ENCODE peak calls at places on chromosomes 12 and 14, in ten cellular contexts. Y is NAMALWA; M is HS-5; Z is GM13976; P is NCI-H1092; D is T follicular helper cell; G is dermis blood vessel endothelial cell; U is stimulated activated CD4-positive, alpha-beta T cell treated with anti-CD3 and anti-CD28 coated beads, Interleukin-2, amount 100 ng/mL, for 48 hours; K is GM06990; V is WERI-Rb-1. T is an unnamed sample.

GRCh38 chr14:98853063-98853729 is 418.8 kb downstream of the BCL11B start:
- DNase-seq in M (no peak), Z (no peak), Y (no peak), U (no peak), P (no peak), D (no peak), V (no peak), G (no peak), K (no peak), T (no peak)

GRCh38 chr14:64572721-64573508 is 23.2 kb downstream of the PPP1R36 start:
- DNase-seq in V (no peak), Z (no peak), G (no peak), M (no peak), K (no peak), Y (no peak), U (no peak), D (no peak), P (no peak), T (no peak)

GRCh38 chr14:68216072-68216471 is 396.5 kb downstream of the RAD51B start:
- DNase-seq in G (no peak), Z (no peak), V (no peak), Y (no peak), K (no peak), P (no peak), U (no peak), D (no peak), M (no peak), T (no peak)

GRCh38 chr14:59262717-59263469 is 74.4 kb downstream of the DAAM1 start:
- DNase-seq in G (peak; percentile 70), U (no peak), V (no peak), Y (no peak), M (no peak), D (no peak), P (peak; percentile 27), Z (no peak), K (no peak), T (no peak)

GRCh38 chr12:117818400-117818799 is 150.4 kb downstream of the KSR2 start:
- DNase-seq in U (no peak), Z (no peak), K (no peak), P (no peak), D (no peak), M (no peak), V (no peak), G (no peak), Y (no peak), T (no peak)

GRCh38 chr14:37650356-37651037 is 55.1 kb downstream of the TTC6 start:
- DNase-seq in V (no peak), M (no peak), Z (no peak), K (no peak), U (no peak), P (no peak), Y (no peak), G (peak; percentile 7), D (no peak), T (no peak)

GRCh38 chr14:102043251-102044025 is 43.4 kb downstream of the HSP90AA1 start:
- DNase-seq in Z (no peak), P (no peak), M (no peak), G (no peak), V (no peak), U (no peak), Y (no peak), K (no peak), D (no peak), T (no peak)

GRCh38 chr12:63941879-63942278 is 97.4 kb downstream of the SRGAP1 start:
- DNase-seq in G (no peak), P (no peak), Y (no peak), K (no peak), V (no peak), D (no peak), M (no peak), Z (no peak), U (no peak), T (no peak)

GRCh38 chr14:103522649-103523582 is at the start of gene CKB:
- DNase-seq in M (no peak), K (peak; percentile 17), Z (peak; percentile 74), U (no peak), Y (no peak), D (no peak), P (peak; percentile 73), V (peak; percentile 82), G (peak; percentile 57), T (no peak)

GRCh38 chr14:54815016-54815415 is 87.6 kb downstream of the GCH1 start:
- DNase-seq in K (no peak), V (no peak), Z (no peak), G (peak; percentile 67), P (no peak), U (no peak), M (no peak), D (no peak), Y (no peak), T (no peak)

GRCh38 chr12:90481748-90482147 is 473.2 kb downstream of the CCER1 start:
- DNase-seq in G (no peak), V (no peak), U (no peak), K (no peak), Z (no peak), Y (no peak), D (no peak), M (no peak), P (no peak), T (no peak)

GRCh38 chr14:91946313-91947195 is 940 bp downstream of the FBLN5 start:
- DNase-seq in V (no peak), K (no peak), G (no peak), D (no peak), Y (no peak), P (no peak), U (no peak), M (no peak), Z (no peak), T (no peak)

GRCh38 chr14:64879635-64880381 is at the start of gene SPTB:
- DNase-seq in Y (peak; percentile 40), U (peak; percentile 41), D (peak; percentile 49), P (peak; percentile 17), G (no peak), V (peak; percentile 77), K (peak; percentile 61), M (no peak), Z (peak; percentile 80), T (no peak)

GRCh38 chr12:121331268-121331667 is 20.9 kb downstream of the ANAPC5 start:
- DNase-seq in V (no peak), Y (no peak), U (no peak), G (no peak), K (no peak), Z (no peak), M (no peak), D (no peak), P (no peak), T (no peak)

GRCh38 chr12:44381341-44381740 is 494.8 kb downstream of the NELL2 start:
- DNase-seq in Z (no peak), D (no peak), G (no peak), P (no peak), M (no peak), K (no peak), Y (no peak), U (no peak), V (peak; percentile 76), T (no peak)

GRCh38 chr12:47881826-47882427 is 22.9 kb downstream of the VDR start:
- DNase-seq in G (peak; percentile 36), Z (no peak), P (no peak), K (no peak), D (no peak), Y (no peak), M (peak; percentile 98), V (no peak), U (no peak), T (peak; percentile 72)

GRCh38 chr14:93286212-93286890 is 46.5 kb downstream of the BTBD7 start:
- DNase-seq in Z (no peak), Y (no peak), D (no peak), U (no peak), V (no peak), M (no peak), P (no peak), K (no peak), G (peak; percentile 36), T (no peak)

GRCh38 chr12:124456133-124456651 is 111.2 kb downstream of the NCOR2 start:
- DNase-seq in U (no peak), P (no peak), D (no peak), M (no peak), K (no peak), Y (no peak), V (no peak), G (no peak), Z (no peak), T (no peak)

GRCh38 chr14:100065942-100066574 is 836 bp downstream of the EVL start:
- DNase-seq in K (peak; percentile 62), Z (peak; percentile 60), M (no peak), V (no peak), Y (peak; percentile 37), D (peak; percentile 67), P (no peak), U (peak; percentile 67), G (no peak), T (no peak)

GRCh38 chr14:37253905-37254304 is 56.2 kb downstream of the MIPOL1 start:
- DNase-seq in G (peak; percentile 77), M (no peak), U (no peak), V (no peak), P (no peak), D (no peak), K (no peak), Y (no peak), Z (no peak), T (peak; percentile 82)

GRCh38 chr14:76924363-76925151 is 98.3 kb downstream of the LRRC74A start:
- DNase-seq in G (no peak), V (no peak), Y (peak; percentile 39), Z (peak; percentile 62), M (no peak), D (peak; percentile 70), U (no peak), P (peak; percentile 90), K (no peak), T (no peak)

GRCh38 chr14:49865431-49865859 is 12.9 kb upstream of the NEMF start:
- DNase-seq in V (peak; percentile 73), Y (peak; percentile 76), K (peak; percentile 39), G (peak; percentile 84), Z (no peak), M (no peak), P (peak; percentile 21), U (peak; percentile 84), D (peak; percentile 59), T (no peak)

GRCh38 chr14:101071493-101071891 is 168.0 kb upstream of the RTL1 start:
- DNase-seq in D (no peak), M (no peak), V (no peak), K (no peak), Z (no peak), Y (no peak), U (no peak), G (no peak), P (no peak), T (no peak)

GRCh38 chr14:41385787-41386186 is 220.9 kb upstream of the LRFN5 start:
- DNase-seq in G (no peak), D (no peak), P (peak; percentile 22), K (no peak), M (no peak), V (no peak), Y (no peak), Z (no peak), U (no peak), T (no peak)

GRCh38 chr14:72643317-72643801 is 250.5 kb downstream of the DPF3 start:
- DNase-seq in V (peak; percentile 93), U (no peak), P (no peak), G (peak; percentile 98), Y (no peak), Z (no peak), M (peak; percentile 93), D (no peak), K (no peak), T (peak; percentile 96)

GRCh38 chr14:23556700-23557440 is 799 bp downstream of the THTPA start:
- DNase-seq in M (no peak), D (no peak), Y (no peak), P (no peak), V (no peak), G (peak; percentile 15), Z (no peak), U (no peak), K (peak; percentile 46), T (no peak)

GRCh38 chr12:18837025-18837424 is 99.1 kb downstream of the CAPZA3 start:
- DNase-seq in Y (no peak), V (peak; percentile 28), G (no peak), D (no peak), K (no peak), P (no peak), M (no peak), Z (no peak), U (no peak), T (no peak)

GRCh38 chr14:35369701-35370191 is 34.8 kb downstream of the NFKBIA start:
- DNase-seq in U (no peak), P (peak; percentile 12), D (no peak), Y (no peak), Z (no peak), M (no peak), K (no peak), G (peak; percentile 86), V (no peak), T (no peak)